ENCODE peak calls at places on chromosome 6, in ten cellular contexts. N, D, I, O, H, E, F, B, C and T are unnamed samples.

GRCh38 chr6:30926644-30927043 is 5.3 kb downstream of the SFTA2 start:
- DNase-seq in N (no peak), D (no peak), I (no peak), O (no peak), H (no peak), E (no peak), F (peak; percentile 67), B (no peak), C (no peak), T (no peak)

GRCh38 chr6:169263836-169264608 is 10.4 kb upstream of the THBS2 start:
- DNase-seq in N (peak; percentile 88), D (peak; percentile 84), I (no peak), O (no peak), H (no peak), E (no peak), F (peak; percentile 66), B (no peak), C (no peak), T (no peak)

GRCh38 chr6:152124432-152125074 is 317.1 kb downstream of the ESR1 start:
- DNase-seq in N (no peak), D (no peak), I (peak; percentile 56), O (no peak), H (no peak), E (no peak), F (no peak), B (no peak), C (peak; percentile 81), T (no peak)

GRCh38 chr6:2235782-2236495 is 9.5 kb downstream of the GMDS start:
- DNase-seq in N (no peak), D (no peak), I (no peak), O (no peak), H (peak; percentile 68), E (no peak), F (no peak), B (no peak), C (no peak), T (no peak)

GRCh38 chr6:91087864-91088263 is 501.0 kb upstream of the MAP3K7 start:
- DNase-seq in N (no peak), D (no peak), I (no peak), O (no peak), H (no peak), E (no peak), F (no peak), B (no peak), C (no peak), T (no peak)

GRCh38 chr6:55822815-55823214 is 52.6 kb downstream of the BMP5 start:
- DNase-seq in N (no peak), D (no peak), I (no peak), O (no peak), H (no peak), E (no peak), F (no peak), B (no peak), C (no peak), T (no peak)

GRCh38 chr6:21281366-21281765 is 312.2 kb upstream of the SOX4 start:
- DNase-seq in N (no peak), D (no peak), I (no peak), O (no peak), H (no peak), E (no peak), F (no peak), B (no peak), C (no peak), T (no peak)

GRCh38 chr6:2140438-2141128 is 104.8 kb downstream of the GMDS start:
- DNase-seq in N (no peak), D (no peak), I (no peak), O (no peak), H (no peak), E (no peak), F (no peak), B (no peak), C (no peak), T (no peak)

GRCh38 chr6:116876635-116877611 is at the start of gene RFX6:
- DNase-seq in N (no peak), D (no peak), I (no peak), O (peak; percentile 45), H (no peak), E (no peak), F (peak; percentile 35), B (no peak), C (no peak), T (no peak)

GRCh38 chr6:116883005-116883404 is 6.0 kb downstream of the RFX6 start:
- DNase-seq in N (no peak), D (no peak), I (no peak), O (no peak), H (no peak), E (no peak), F (no peak), B (no peak), C (no peak), T (no peak)

GRCh38 chr6:116884530-116884929 is 7.5 kb downstream of the RFX6 start:
- DNase-seq in N (no peak), D (no peak), I (no peak), O (no peak), H (no peak), E (no peak), F (no peak), B (no peak), C (no peak), T (no peak)

GRCh38 chr6:116877743-116878142 is 701 bp downstream of the RFX6 start:
- DNase-seq in N (no peak), D (no peak), I (no peak), O (no peak), H (no peak), E (no peak), F (no peak), B (no peak), C (no peak), T (no peak)

GRCh38 chr6:116881236-116881635 is 4.2 kb downstream of the RFX6 start:
- DNase-seq in N (no peak), D (no peak), I (peak; percentile 7), O (no peak), H (no peak), E (no peak), F (no peak), B (no peak), C (no peak), T (no peak)
- TF ChIP-seq CTCF in N (no peak), D (no peak), I (peak; percentile 19), O (peak; percentile 47), H (no peak), E (no peak), F (no peak), B (no peak), C (no peak), T (no peak)

DNA sequence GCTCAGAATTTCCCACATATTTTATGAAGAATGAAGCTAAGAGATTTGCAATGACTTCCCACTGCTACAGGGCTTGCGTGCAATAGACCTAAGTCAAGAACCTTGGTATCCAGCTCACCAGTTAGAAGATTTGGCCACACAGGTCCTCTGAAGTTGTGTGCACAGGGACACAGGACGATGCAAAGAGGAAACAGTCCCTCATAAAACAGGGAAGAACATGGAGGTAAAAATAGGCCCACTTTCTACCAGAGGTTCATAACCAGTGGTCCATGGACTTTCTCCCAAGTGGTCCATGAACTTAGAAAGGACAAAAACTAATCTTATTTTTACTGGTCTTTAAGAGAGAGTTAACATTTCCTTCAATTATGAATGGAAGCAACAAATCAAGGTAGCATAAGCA is 1.3 kb downstream of the ZKSCAN4 start:
- DNase-seq in N (no peak), D (no peak), I (no peak), O (no peak), H (no peak), E (no peak), F (no peak), B (no peak), C (no peak), T (no peak)
- H3K4me3 ChIP-seq in N (peak overlapping the region; percentile 76), D (no peak overlapping the region), I (peak overlapping the region; percentile 97), O (peak overlapping the region; percentile 95), H (peak overlapping the region; percentile 86), E (peak overlapping the region; percentile 24), F (no peak overlapping the region), B (no peak overlapping the region), C (no peak overlapping the region), T (peak overlapping the region; percentile 74)

GRCh38 chr6:7878401-7878964 is 32.1 kb downstream of the TXNDC5 start:
- DNase-seq in N (no peak), D (no peak), I (no peak), O (no peak), H (no peak), E (no peak), F (no peak), B (no peak), C (peak; percentile 48), T (no peak)
- TF ChIP-seq POLR2A in N (no peak), D (no peak), I (no peak), O (no peak), H (no peak), E (no peak), F (no peak), B (no peak), C (peak; percentile 45), T (no peak)

DNA sequence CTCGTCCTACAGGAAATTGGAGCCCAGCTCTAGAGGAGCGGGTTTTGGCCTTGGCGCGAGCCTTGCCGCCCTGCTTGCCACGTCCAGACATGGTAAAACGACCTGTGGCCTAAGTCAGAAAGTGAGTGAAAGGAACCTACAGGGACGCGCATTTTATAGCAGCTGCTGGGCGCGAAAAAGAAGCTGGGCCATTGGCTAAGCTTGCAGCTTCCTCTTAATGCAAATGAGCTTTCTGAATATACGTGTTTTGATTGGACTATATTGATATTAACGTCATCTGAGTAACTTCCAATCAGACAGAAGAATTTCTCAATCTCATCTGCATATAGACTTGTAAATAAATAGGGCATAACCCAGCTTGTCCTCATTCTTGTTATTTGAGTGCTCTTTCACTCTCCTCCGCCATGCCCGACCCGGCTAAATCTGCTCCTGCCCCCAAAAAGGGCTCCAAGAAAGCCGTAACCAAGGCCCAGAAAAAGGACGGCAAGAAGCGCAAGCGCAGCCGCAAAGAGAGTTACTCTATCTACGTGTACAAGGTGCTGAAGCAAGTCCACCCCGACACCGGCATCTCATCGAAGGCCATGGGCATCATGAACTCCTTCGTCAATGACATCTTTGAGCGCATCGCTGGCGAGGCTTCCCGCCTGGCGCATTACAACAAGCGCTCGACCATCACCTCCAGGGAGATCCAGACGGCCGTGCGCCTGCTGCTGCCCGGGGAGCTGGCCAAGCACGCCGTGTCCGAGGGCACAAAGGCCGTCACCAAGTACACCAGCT is 18.9 kb downstream of the OR2B2 start:
- DNase-seq in N (peak; percentile 81), D (peak; percentile 96), I (peak; percentile 99), O (peak; percentile 91), H (peak; percentile 94), E (peak; percentile 91), F (peak; percentile 80), B (peak; percentile 42), C (peak; percentile 98), T (no peak)
- TF ChIP-seq CTCF in N (no peak), D (no peak), I (no peak), O (no peak), H (no peak), E (no peak), F (no peak), B (no peak), C (no peak), T (no peak)

GRCh38 chr6:129660346-129660676 is 49.7 kb downstream of the ARHGAP18 start:
- DNase-seq in N (no peak), D (no peak), I (no peak), O (no peak), H (no peak), E (no peak), F (no peak), B (no peak), C (no peak), T (no peak)
- H3K4me3 ChIP-seq in N (no peak overlapping the region), D (no peak overlapping the region), I (no peak overlapping the region), O (peak overlapping the region; percentile 45), H (peak overlapping the region; percentile 13), E (peak overlapping the region; percentile 54), F (no peak overlapping the region), B (no peak overlapping the region), C (no peak overlapping the region), T (no peak overlapping the region)

GRCh38 chr6:25180630-25181375 is 98.4 kb upstream of the CARMIL1 start:
- DNase-seq in N (no peak), D (peak; percentile 85), I (no peak), O (no peak), H (no peak), E (no peak), F (no peak), B (no peak), C (no peak), T (no peak)
- TF ChIP-seq POLR2A in N (no peak), D (no peak), I (no peak), O (no peak), H (no peak), E (no peak), F (no peak), B (no peak), C (no peak), T (no peak)